ENCODE peak calls at places on chromosomes 13 and 19, in five cellular contexts. X is SK-N-SH, M is IMR-90, R is A549, H is K562. A is an unnamed sample.

GRCh38 chr19:53868892-53869804 is 1.5 kb downstream of the MYADM start:
- DNase-seq in X (peak; percentile 91), M (peak; percentile 84), R (peak; percentile 91), H (peak; percentile 97), A (no peak)

GRCh38 chr13:26342898-26343297 is 89.0 kb downstream of the CDK8 start:
- DNase-seq in X (peak; percentile 52), M (no peak), R (no peak), H (peak; percentile 30), A (no peak)

GRCh38 chr19:6489278-6490061 is 7.9 kb upstream of the DENND1C start:
- DNase-seq in X (no peak), M (no peak), R (no peak), H (no peak), A (peak; percentile 71)

GRCh38 chr19:16088351-16088984 is 12.2 kb downstream of the TPM4 start:
- DNase-seq in X (no peak), M (no peak), R (peak; percentile 80), H (no peak), A (no peak)

GRCh38 chr19:44662686-44663085 is 8.6 kb upstream of the CEACAM19 start:
- DNase-seq in X (no peak), M (peak; percentile 31), R (no peak), H (no peak), A (no peak)

GRCh38 chr13:79212064-79212619 is 193.9 kb downstream of the RBM26 start:
- DNase-seq in X (no peak), M (no peak), R (no peak), H (no peak), A (no peak)

GRCh38 chr19:14472202-14472961 is 2.8 kb downstream of the PTGER1 start:
- DNase-seq in X (peak; percentile 96), M (peak; percentile 18), R (peak; percentile 50), H (peak; percentile 86), A (no peak)

GRCh38 chr19:45791744-45792481 is 732 bp downstream of the DMWD start:
- DNase-seq in X (no peak), M (no peak), R (no peak), H (no peak), A (no peak)

GRCh38 chr13:69619651-69620050 is 488.0 kb upstream of the ATXN8OS start:
- DNase-seq in X (no peak), M (no peak), R (no peak), H (no peak), A (no peak)

GRCh38 chr13:23628765-23629565 is 58.8 kb downstream of the TNFRSF19 start:
- DNase-seq in X (no peak), M (no peak), R (no peak), H (no peak), A (no peak)

GRCh38 chr19:55676889-55677505 is 2.0 kb downstream of the EPN1 start:
- DNase-seq in X (no peak), M (no peak), R (no peak), H (no peak), A (no peak)

GRCh38 chr19:2983351-2984195 is 6.2 kb downstream of the TLE6 start:
- DNase-seq in X (peak; percentile 87), M (peak; percentile 7), R (no peak), H (no peak), A (no peak)

GRCh38 chr19:30857388-30857787 is 485.2 kb downstream of the ZNF536 start:
- DNase-seq in X (no peak), M (no peak), R (no peak), H (no peak), A (no peak)

GRCh38 chr19:1168877-1169791 is 4.9 kb downstream of the SBNO2 start:
- DNase-seq in X (no peak), M (peak; percentile 85), R (peak; percentile 73), H (no peak), A (no peak)

GRCh38 chr13:21979156-21979819 is 308.4 kb downstream of the FGF9 start:
- DNase-seq in X (no peak), M (peak; percentile 71), R (no peak), H (no peak), A (no peak)

DNA sequence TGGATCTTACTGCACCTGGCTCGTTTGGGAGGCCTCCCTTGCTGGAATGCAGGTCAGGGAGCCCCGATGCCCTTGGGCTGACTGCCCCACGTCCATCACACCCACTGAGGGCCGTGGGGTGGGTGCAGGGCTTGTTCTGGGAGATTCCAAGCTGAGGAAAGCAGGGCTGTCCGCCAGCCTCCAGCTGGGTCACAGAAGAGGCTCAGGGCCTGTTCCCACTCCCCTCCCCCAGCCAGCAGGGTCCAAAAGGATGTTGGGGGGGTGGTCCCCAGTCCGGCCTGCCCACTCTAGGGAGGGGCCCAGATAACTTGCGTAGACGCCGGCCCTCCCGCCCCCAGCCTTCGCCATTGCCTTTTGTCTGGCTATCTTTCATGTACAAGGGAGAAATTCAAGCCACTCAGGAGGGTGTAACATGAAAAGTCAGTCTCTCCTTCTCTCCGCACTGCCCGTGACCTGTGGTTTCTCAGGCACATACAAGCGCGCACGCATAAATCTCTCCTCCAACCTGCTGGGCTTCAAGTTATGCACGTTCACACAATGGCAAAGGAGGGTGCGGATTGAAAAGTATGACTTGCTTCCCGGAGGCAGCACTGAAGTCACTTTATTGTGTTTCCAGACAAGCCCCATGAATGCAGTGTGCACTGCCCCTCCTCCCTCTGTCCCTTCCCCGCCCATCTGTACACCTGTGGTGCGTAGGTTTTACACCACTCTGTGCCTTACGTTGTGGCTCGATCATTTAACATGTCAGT is 20.2 kb downstream of the CARM1 start:
- DNase-seq in X (no peak), M (no peak), R (no peak), H (no peak), A (no peak)
- TF ChIP-seq RCOR1 in X (no peak), M (no peak), R (no peak), H (no peak), A (no peak)

DNA sequence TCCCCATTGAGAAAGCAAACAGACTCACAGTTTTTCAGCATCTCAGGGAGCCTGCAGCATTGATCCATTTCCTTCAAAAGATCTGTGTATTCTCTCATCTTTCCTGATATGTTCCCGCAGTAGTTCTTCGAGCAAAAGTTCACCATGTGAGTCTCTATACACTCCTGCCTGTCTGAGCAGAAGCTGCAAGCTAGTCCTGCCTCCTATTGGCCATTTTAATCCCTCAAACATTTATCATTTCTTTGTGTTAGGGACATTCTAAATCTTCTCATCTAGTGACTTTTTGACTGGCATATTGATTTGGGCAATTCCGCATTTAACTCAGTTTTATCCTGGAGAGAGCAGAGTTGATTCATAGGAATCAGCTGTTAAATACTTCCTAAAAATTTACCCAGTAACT is 660.4 kb upstream of the KLF12 start:
- DNase-seq in X (no peak), M (no peak), R (no peak), H (no peak), A (no peak)
- TF ChIP-seq RCOR1 in X (no peak), M (no peak), R (no peak), H (no peak), A (no peak)

GRCh38 chr13:34164585-34164984 is 346.6 kb downstream of the RFC3 start:
- DNase-seq in X (no peak), M (no peak), R (no peak), H (no peak), A (no peak)

GRCh38 chr13:34162545-34162936 is 344.6 kb downstream of the RFC3 start:
- DNase-seq in X (no peak), M (peak; percentile 34), R (no peak), H (no peak), A (no peak)

GRCh38 chr13:34159946-34160345 is 342.0 kb downstream of the RFC3 start:
- DNase-seq in X (no peak), M (no peak), R (no peak), H (no peak), A (no peak)

GRCh38 chr13:34165158-34165557 is 347.2 kb downstream of the RFC3 start:
- DNase-seq in X (no peak), M (no peak), R (no peak), H (no peak), A (no peak)

GRCh38 chr13:34161829-34162544 is 344.0 kb downstream of the RFC3 start:
- DNase-seq in X (no peak), M (peak; percentile 80), R (peak; percentile 89), H (no peak), A (no peak)
- TF ChIP-seq RCOR1 in X (no peak), M (no peak), R (no peak), H (no peak), A (no peak)

DNA sequence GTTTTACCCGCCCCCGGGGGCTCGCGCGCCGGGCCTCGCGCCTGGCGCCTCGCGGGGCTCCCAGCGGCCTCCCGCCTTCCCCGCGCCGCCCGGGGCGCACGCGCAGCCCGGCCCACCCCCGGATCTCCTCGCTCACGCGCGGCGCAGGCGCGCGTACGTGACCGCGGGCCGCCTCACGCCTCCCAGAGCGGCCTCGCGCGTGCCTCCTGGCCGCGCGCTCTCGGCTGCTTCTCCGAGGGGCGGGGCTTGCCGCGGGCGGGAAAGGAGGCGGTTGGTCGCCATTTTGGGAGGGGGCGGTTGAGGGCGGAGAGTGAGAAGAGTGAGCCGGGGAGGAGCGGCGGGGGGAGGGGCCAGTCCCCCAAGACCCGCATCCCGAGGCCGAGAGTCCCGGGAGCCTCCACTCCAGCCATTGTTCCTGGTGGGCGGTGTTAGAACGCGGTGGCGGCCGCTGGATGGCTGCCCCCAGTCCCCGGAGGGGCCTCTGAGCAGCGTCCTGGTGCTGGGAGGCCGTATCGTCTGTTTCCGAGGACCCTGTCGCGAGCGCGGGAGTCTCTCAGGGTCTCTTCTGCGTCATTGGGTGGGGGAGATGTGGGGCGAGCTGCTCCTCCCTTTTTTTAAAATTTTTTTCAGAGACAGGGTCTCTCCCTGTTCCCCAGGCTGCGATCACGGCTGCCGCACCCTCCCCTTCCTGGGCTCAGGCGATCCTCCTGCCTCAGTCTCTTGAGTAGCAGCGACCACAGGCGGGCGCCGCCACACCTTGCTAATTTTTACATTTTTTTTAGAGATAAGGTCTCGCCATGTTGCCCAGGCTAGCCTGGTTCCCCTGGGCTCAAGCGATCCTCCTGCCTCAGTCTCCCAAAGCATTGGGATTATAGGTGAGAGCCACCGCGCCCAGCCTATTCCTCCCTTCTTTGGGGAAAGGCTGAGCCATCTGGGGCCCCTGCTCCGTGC is at the start of gene ZNF541:
- DNase-seq in X (peak; percentile 88), M (peak; percentile 12), R (no peak), H (peak; percentile 30), A (no peak)
- TF ChIP-seq RCOR1 in X (no peak), M (no peak), R (no peak), H (no peak), A (no peak)